ENCODE peak calls at places on chromosomes 1 and 21, in four cellular contexts. R is NCI-H1092 treated with DMSO at 0.1 percent for 48 hours, N is NCI-H187 treated with DMSO at 0.1 percent for 48 hours, T is HT-29. A is an unnamed sample.

GRCh38 chr1:109822749-109823542 is 59.2 kb upstream of the EPS8L3 start:
- DNase-seq in T (no peak), N (no peak), R (no peak), A (no peak)

GRCh38 chr1:12444329-12444841 is 173.6 kb downstream of the DHRS3 start:
- DNase-seq in N (no peak), R (no peak), T (no peak), A (no peak)

GRCh38 chr1:197463142-197463541 is 195.1 kb downstream of the CRB1 start:
- DNase-seq in N (no peak), R (peak), T (no peak), A (no peak)

GRCh38 chr1:62991152-62991551 is 207.2 kb downstream of the ATG4C start:
- DNase-seq in N (no peak), T (no peak), R (no peak), A (no peak)

GRCh38 chr1:224499204-224499603 is 64.6 kb upstream of the WDR26 start:
- DNase-seq in N (no peak), T (no peak), R (no peak), A (no peak)

GRCh38 chr1:93805027-93805426 is 74.0 kb downstream of the DNTTIP2 start:
- DNase-seq in R (no peak), N (no peak), T (no peak), A (no peak)

GRCh38 chr1:38559180-38559874 is 300.2 kb downstream of the RRAGC start:
- DNase-seq in T (no peak), N (no peak), R (no peak), A (peak)

GRCh38 chr1:18110968-18111367 is 3.4 kb downstream of the IGSF21 start:
- DNase-seq in N (no peak), R (no peak), T (no peak), A (no peak)

GRCh38 chr1:50968884-50969610 is 998 bp upstream of the CDKN2C start:
- DNase-seq in N (no peak), T (peak), R (peak), A (peak)

GRCh38 chr1:87684194-87684593 is 355.5 kb downstream of the LMO4 start:
- DNase-seq in N (no peak), R (peak), T (no peak), A (no peak)

GRCh38 chr1:65147424-65148177 is 402 bp upstream of the AK4 start:
- DNase-seq in N (no peak), T (peak), R (no peak), A (peak)

GRCh38 chr1:90512441-90512840 is 204.7 kb downstream of the BARHL2 start:
- DNase-seq in R (no peak), N (no peak), T (no peak), A (no peak)

GRCh38 chr21:31559368-31560119 is 99.9 kb upstream of the SOD1 start:
- DNase-seq in R (peak), T (no peak), N (peak), A (peak)

GRCh38 chr1:17984510-17985085 is 123.0 kb upstream of the IGSF21 start:
- DNase-seq in R (peak), N (no peak), T (peak), A (peak)

GRCh38 chr21:14630556-14631069 is 84.5 kb upstream of the SAMSN1 start:
- DNase-seq in R (no peak), N (no peak), T (no peak), A (no peak)

GRCh38 chr1:218967836-218968235 is 205.8 kb upstream of the LYPLAL1 start:
- DNase-seq in T (no peak), N (no peak), R (no peak), A (no peak)